ENCODE peak calls at places on chromosomes 2 and 18, in seven cellular contexts. F, L, V, G, M, A and T are unnamed samples.

GRCh38 chr2:129554373-129554772 is 425.1 kb upstream of the RAB6C start:
- DNase-seq in F (no peak), L (no peak), V (no peak), G (no peak), M (no peak), A (no peak), T (no peak)

GRCh38 chr2:162697111-162697510 is 141.5 kb downstream of the KCNH7 start:
- DNase-seq in F (no peak), L (no peak), V (no peak), G (no peak), M (no peak), A (no peak), T (no peak)

GRCh38 chr18:74152270-74152669 is 3.9 kb downstream of the TIMM21 start:
- DNase-seq in F (no peak), L (no peak), V (no peak), G (no peak), M (no peak), A (no peak), T (no peak)

GRCh38 chr18:80173060-80173459 is 64.0 kb downstream of the ADNP2 start:
- DNase-seq in F (no peak), L (no peak), V (no peak), G (no peak), M (no peak), A (no peak), T (no peak)

GRCh38 chr2:144445196-144445595 is 74.7 kb downstream of the ZEB2 start:
- DNase-seq in F (no peak), L (no peak), V (no peak), G (no peak), M (no peak), A (no peak), T (no peak)

GRCh38 chr2:84338069-84338468 is 121.0 kb downstream of the SUCLG1 start:
- DNase-seq in F (no peak), L (no peak), V (no peak), G (no peak), M (no peak), A (peak), T (no peak)

GRCh38 chr2:191333911-191334357 is 88.7 kb downstream of the MYO1B start:
- DNase-seq in F (no peak), L (no peak), V (no peak), G (no peak), M (no peak), A (no peak), T (no peak)

GRCh38 chr2:126824663-126825062 is 74.0 kb upstream of the TEX51 start:
- DNase-seq in F (no peak), L (no peak), V (no peak), G (no peak), M (no peak), A (no peak), T (no peak)

GRCh38 chr18:76679877-76680276 is 142.5 kb upstream of the ZNF236 start:
- DNase-seq in F (no peak), L (no peak), V (no peak), G (no peak), M (no peak), A (no peak), T (no peak)

GRCh38 chr18:23992119-23992940 is 22.2 kb upstream of the TTC39C start:
- DNase-seq in F (no peak), L (no peak), V (no peak), G (no peak), M (no peak), A (peak), T (peak)

GRCh38 chr2:71603311-71603794 is 150.0 kb downstream of the DYSF start:
- DNase-seq in F (no peak), L (no peak), V (no peak), G (no peak), M (no peak), A (no peak), T (no peak)

DNA sequence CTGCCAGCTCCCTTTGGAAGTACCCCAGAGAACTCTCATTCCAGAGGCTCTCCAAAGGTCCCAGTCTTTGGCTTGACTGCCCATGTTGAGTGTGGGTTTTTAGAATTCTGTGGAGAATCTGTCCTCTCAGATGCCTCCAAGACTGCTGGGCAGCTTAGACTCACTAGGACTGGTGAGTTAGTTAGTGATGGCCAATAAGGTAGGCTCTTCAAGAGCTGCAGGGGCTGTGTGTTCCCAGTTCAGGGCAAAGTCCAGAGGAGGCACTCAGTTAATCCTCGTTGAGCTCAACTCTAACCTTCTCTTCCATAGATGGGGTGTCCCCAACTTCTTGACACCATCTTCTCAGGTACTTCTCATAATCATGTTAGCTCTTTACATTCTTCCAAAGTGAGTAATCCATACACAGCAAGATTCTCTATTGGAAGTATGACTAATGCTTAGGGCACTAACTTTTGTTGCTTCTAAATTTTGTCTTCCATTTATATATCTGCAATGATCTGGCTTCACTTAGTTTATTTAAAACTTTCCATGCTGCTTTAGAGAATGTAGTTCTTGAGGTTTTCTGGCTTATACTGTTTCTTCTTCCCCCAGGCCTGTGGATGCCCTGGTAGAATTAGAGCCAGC is 88.9 kb downstream of the POLE4 start:
- DNase-seq in F (no peak), L (no peak), V (no peak), G (no peak), M (peak), A (no peak), T (no peak)
- TF ChIP-seq JUND in F (no peak), L (no peak), V (no peak), G (no peak), M (no peak), A (peak), T (no peak)

DNA sequence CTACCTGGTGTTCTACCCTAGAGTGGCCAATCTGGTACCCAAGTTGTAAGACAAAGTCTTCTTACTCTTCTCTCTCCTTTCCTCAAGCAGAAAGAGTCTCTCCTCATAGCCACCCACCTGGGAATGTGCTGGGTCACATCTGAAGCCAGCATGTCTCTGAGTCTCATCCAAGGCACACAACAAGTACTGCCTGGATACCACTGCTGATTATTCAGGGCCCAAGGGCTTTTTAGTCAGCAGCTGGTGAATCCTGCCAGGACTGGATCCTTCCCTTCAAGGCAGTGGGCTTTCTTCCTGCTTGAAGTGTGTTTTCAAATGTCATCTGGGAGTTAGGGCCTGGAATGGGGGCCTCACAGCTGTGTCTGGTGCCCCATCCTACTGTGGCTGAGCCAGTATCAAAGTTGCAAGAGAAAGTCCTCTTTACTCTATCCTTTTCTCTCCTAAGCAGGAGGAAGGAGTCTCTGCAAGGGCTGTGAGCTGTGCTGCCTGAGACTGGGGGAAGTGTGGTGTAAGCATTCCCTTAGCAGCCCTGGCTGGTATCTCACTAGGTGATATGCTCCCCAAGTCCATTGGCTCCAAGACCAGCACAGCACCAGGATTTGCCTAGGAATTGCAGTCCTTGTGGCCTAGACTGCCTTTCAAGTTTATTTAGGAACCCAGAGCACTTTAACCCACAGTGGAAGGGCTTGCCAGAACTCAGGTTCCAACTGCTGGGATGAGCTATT is 27.2 kb downstream of the OXER1 start:
- DNase-seq in F (no peak), L (no peak), V (no peak), G (no peak), M (no peak), A (no peak), T (peak)
- TF ChIP-seq JUND in F (no peak), L (no peak), V (no peak), G (no peak), M (no peak), A (no peak), T (no peak)

DNA sequence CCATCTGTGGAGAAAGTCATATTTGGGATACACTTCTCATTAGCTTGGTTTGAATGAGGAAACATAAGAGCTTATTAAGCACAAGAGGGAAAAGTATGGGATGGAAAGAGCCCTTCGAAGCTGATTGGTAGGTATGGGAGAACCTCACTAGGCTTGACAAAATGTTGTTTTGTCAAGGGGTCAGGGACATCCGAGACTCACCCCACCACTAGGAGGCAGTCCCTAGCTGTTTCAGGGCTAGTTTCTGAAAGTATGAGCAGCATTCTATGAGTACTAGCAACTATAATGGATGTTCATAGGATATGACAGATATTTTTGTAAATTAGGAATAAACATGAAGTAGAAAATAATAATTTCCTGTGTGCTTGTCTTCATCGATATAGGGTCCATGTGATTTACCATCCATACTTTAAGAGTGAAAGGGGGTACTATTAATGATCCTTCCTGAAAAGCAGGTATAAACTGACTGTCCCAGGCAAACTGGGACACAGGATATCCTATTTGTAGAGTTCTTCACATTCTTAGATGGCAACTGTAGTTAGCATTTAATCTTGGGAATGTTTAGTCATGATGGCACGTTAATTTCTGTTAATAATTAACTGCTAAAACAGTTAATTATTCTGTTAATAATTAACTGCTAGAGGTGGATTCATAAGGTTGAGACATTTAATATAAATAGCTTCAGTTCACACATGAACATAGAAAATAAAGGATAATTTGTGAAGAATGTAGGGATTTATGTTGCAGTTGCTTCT is 28.4 kb downstream of the OTX1 start:
- DNase-seq in F (peak), L (no peak), V (no peak), G (peak), M (peak), A (peak), T (peak)
- TF ChIP-seq JUND in F (no peak), L (no peak), V (no peak), G (no peak), M (no peak), A (no peak), T (no peak)

GRCh38 chr2:183063083-183063482 is 15.5 kb upstream of the DUSP19 start:
- DNase-seq in F (no peak), L (no peak), V (no peak), G (no peak), M (no peak), A (no peak), T (no peak)

GRCh38 chr2:183059561-183059960 is 19.0 kb upstream of the DUSP19 start:
- DNase-seq in F (no peak), L (no peak), V (no peak), G (peak), M (no peak), A (no peak), T (no peak)

GRCh38 chr2:183057333-183057985 is 19.2 kb upstream of the NCKAP1 start:
- DNase-seq in F (no peak), L (no peak), V (no peak), G (no peak), M (no peak), A (no peak), T (no peak)

GRCh38 chr2:183060500-183061231 is 17.9 kb upstream of the DUSP19 start:
- DNase-seq in F (no peak), L (no peak), V (no peak), G (no peak), M (peak), A (no peak), T (no peak)
- TF ChIP-seq JUND in F (no peak), L (no peak), V (no peak), G (no peak), M (no peak), A (no peak), T (no peak)

GRCh38 chr2:52632543-52632942 is 1135.1 kb upstream of the CHAC2 start:
- DNase-seq in F (no peak), L (no peak), V (no peak), G (no peak), M (no peak), A (no peak), T (no peak)
- TF ChIP-seq JUND in F (no peak), L (no peak), V (no peak), G (no peak), M (no peak), A (no peak), T (no peak)

GRCh38 chr18:53458266-53458665 is 766.2 kb downstream of the MBD2 start:
- DNase-seq in F (no peak), L (no peak), V (no peak), G (no peak), M (no peak), A (no peak), T (no peak)

GRCh38 chr18:53457068-53457467 is 767.4 kb downstream of the MBD2 start:
- DNase-seq in F (no peak), L (no peak), V (no peak), G (no peak), M (no peak), A (no peak), T (no peak)

GRCh38 chr18:53458944-53459580 is 765.4 kb downstream of the MBD2 start:
- DNase-seq in F (no peak), L (peak), V (no peak), G (no peak), M (no peak), A (no peak), T (no peak)
- TF ChIP-seq JUND in F (no peak), L (no peak), V (no peak), G (no peak), M (no peak), A (no peak), T (no peak)

GRCh38 chr18:46190667-46191066 is 86.5 kb downstream of the HAUS1 start:
- DNase-seq in F (no peak), L (no peak), V (no peak), G (no peak), M (no peak), A (no peak), T (no peak)
- TF ChIP-seq JUND in F (no peak), L (no peak), V (no peak), G (no peak), M (no peak), A (no peak), T (no peak)

GRCh38 chr2:154941379-154941778 is 242.9 kb downstream of the KCNJ3 start:
- DNase-seq in F (no peak), L (no peak), V (no peak), G (no peak), M (no peak), A (no peak), T (no peak)
- TF ChIP-seq JUND in F (no peak), L (no peak), V (no peak), G (no peak), M (no peak), A (no peak), T (no peak)